ENCODE peak calls at places on chromosomes 12 and 14, in seven cellular contexts. One of them, this sample, is unnamed.

GRCh38 chr12:91818236-91819131 is 327.2 kb downstream of the BTG1 start:
- DNase-seq in CD8-positive, alpha-beta T cell: no peak
- DNase-seq in hepatocyte: peak
- DNase-seq in GM23338: no peak
- DNase-seq in Peyer's patch: no peak
- DNase-seq in A549: no peak
- DNase-seq in fibroblast of pulmonary artery: no peak
- DNase-seq in this sample: no peak

GRCh38 chr12:48422060-48422459 is 50.3 kb upstream of the ANP32D start:
- DNase-seq in Peyer's patch: no peak
- DNase-seq in A549: no peak
- DNase-seq in fibroblast of pulmonary artery: peak
- DNase-seq in CD8-positive, alpha-beta T cell: no peak
- DNase-seq in GM23338: no peak
- DNase-seq in hepatocyte: no peak
- DNase-seq in this sample: no peak

GRCh38 chr12:14356147-14356546 is 9.3 kb upstream of the ATF7IP start:
- DNase-seq in GM23338: no peak
- DNase-seq in CD8-positive, alpha-beta T cell: no peak
- DNase-seq in hepatocyte: peak
- DNase-seq in fibroblast of pulmonary artery: no peak
- DNase-seq in A549: no peak
- DNase-seq in Peyer's patch: no peak
- DNase-seq in this sample: no peak

GRCh38 chr12:105477873-105478272 is 147.4 kb downstream of the C12orf75 start:
- DNase-seq in Peyer's patch: no peak
- DNase-seq in fibroblast of pulmonary artery: no peak
- DNase-seq in A549: no peak
- DNase-seq in GM23338: no peak
- DNase-seq in CD8-positive, alpha-beta T cell: no peak
- DNase-seq in hepatocyte: no peak
- DNase-seq in this sample: no peak

GRCh38 chr14:90419200-90419599 is 22.4 kb downstream of the CALM1 start:
- DNase-seq in hepatocyte: peak
- DNase-seq in fibroblast of pulmonary artery: peak
- DNase-seq in CD8-positive, alpha-beta T cell: no peak
- DNase-seq in A549: peak
- DNase-seq in GM23338: no peak
- DNase-seq in Peyer's patch: no peak
- DNase-seq in this sample: no peak

GRCh38 chr12:78321696-78322095 is 491.0 kb downstream of the NAV3 start:
- DNase-seq in A549: no peak
- DNase-seq in Peyer's patch: no peak
- DNase-seq in GM23338: no peak
- DNase-seq in hepatocyte: no peak
- DNase-seq in fibroblast of pulmonary artery: no peak
- DNase-seq in CD8-positive, alpha-beta T cell: no peak
- DNase-seq in this sample: no peak

GRCh38 chr14:91154851-91155625 is 41.2 kb downstream of the DGLUCY start:
- DNase-seq in A549: no peak
- DNase-seq in CD8-positive, alpha-beta T cell: peak
- DNase-seq in GM23338: no peak
- DNase-seq in hepatocyte: peak
- DNase-seq in fibroblast of pulmonary artery: peak
- DNase-seq in Peyer's patch: peak
- DNase-seq in this sample: peak

GRCh38 chr12:50734409-50735263 is 29.3 kb upstream of the ATF1 start:
- DNase-seq in GM23338: peak
- DNase-seq in hepatocyte: peak
- DNase-seq in CD8-positive, alpha-beta T cell: no peak
- DNase-seq in fibroblast of pulmonary artery: peak
- DNase-seq in Peyer's patch: no peak
- DNase-seq in A549: peak
- DNase-seq in this sample: peak

GRCh38 chr12:54658306-54659264 is 10.4 kb upstream of the DCD start:
- DNase-seq in GM23338: peak
- DNase-seq in Peyer's patch: no peak
- DNase-seq in A549: peak
- DNase-seq in hepatocyte: peak
- DNase-seq in CD8-positive, alpha-beta T cell: peak
- DNase-seq in fibroblast of pulmonary artery: peak
- DNase-seq in this sample: peak

GRCh38 chr12:39643052-39643451 is 23.4 kb upstream of the ABCD2 start:
- DNase-seq in A549: no peak
- DNase-seq in GM23338: no peak
- DNase-seq in fibroblast of pulmonary artery: no peak
- DNase-seq in hepatocyte: no peak
- DNase-seq in CD8-positive, alpha-beta T cell: no peak
- DNase-seq in Peyer's patch: no peak
- DNase-seq in this sample: no peak

GRCh38 chr12:18643673-18644072 is 94.1 kb downstream of the PLCZ1 start:
- DNase-seq in fibroblast of pulmonary artery: peak
- DNase-seq in Peyer's patch: no peak
- DNase-seq in hepatocyte: peak
- DNase-seq in GM23338: no peak
- DNase-seq in A549: no peak
- DNase-seq in CD8-positive, alpha-beta T cell: no peak
- DNase-seq in this sample: no peak

GRCh38 chr12:47744005-47744651 is 14.6 kb downstream of the RAPGEF3 start:
- DNase-seq in GM23338: peak
- DNase-seq in A549: peak
- DNase-seq in hepatocyte: peak
- DNase-seq in CD8-positive, alpha-beta T cell: peak
- DNase-seq in Peyer's patch: peak
- DNase-seq in fibroblast of pulmonary artery: no peak
- DNase-seq in this sample: no peak

GRCh38 chr14:77181603-77182437 is at the start of gene TMEM63C:
- DNase-seq in GM23338: peak
- DNase-seq in fibroblast of pulmonary artery: no peak
- DNase-seq in CD8-positive, alpha-beta T cell: peak
- DNase-seq in hepatocyte: peak
- DNase-seq in Peyer's patch: peak
- DNase-seq in A549: peak
- DNase-seq in this sample: peak

GRCh38 chr12:56020437-56021189 is at the start of gene IKZF4:
- DNase-seq in GM23338: peak
- DNase-seq in Peyer's patch: no peak
- DNase-seq in hepatocyte: peak
- DNase-seq in fibroblast of pulmonary artery: peak
- DNase-seq in A549: no peak
- DNase-seq in CD8-positive, alpha-beta T cell: no peak
- DNase-seq in this sample: peak

GRCh38 chr12:51368640-51369517 is 22.3 kb downstream of the GALNT6 start:
- DNase-seq in A549: no peak
- DNase-seq in hepatocyte: no peak
- DNase-seq in GM23338: peak
- DNase-seq in Peyer's patch: peak
- DNase-seq in CD8-positive, alpha-beta T cell: peak
- DNase-seq in fibroblast of pulmonary artery: peak
- DNase-seq in this sample: no peak

GRCh38 chr12:99053599-99054362 is 408.7 kb downstream of the APAF1 start:
- DNase-seq in Peyer's patch: no peak
- DNase-seq in A549: no peak
- DNase-seq in hepatocyte: no peak
- DNase-seq in GM23338: no peak
- DNase-seq in CD8-positive, alpha-beta T cell: no peak
- DNase-seq in fibroblast of pulmonary artery: no peak
- DNase-seq in this sample: no peak

GRCh38 chr14:31760277-31760676 is 199.1 kb downstream of the NUBPL start:
- DNase-seq in A549: no peak
- DNase-seq in CD8-positive, alpha-beta T cell: no peak
- DNase-seq in GM23338: no peak
- DNase-seq in fibroblast of pulmonary artery: no peak
- DNase-seq in Peyer's patch: no peak
- DNase-seq in hepatocyte: no peak
- DNase-seq in this sample: no peak

GRCh38 chr12:51482808-51483532 is 58.3 kb downstream of the SLC4A8 start:
- DNase-seq in CD8-positive, alpha-beta T cell: peak
- DNase-seq in A549: no peak
- DNase-seq in hepatocyte: no peak
- DNase-seq in GM23338: no peak
- DNase-seq in fibroblast of pulmonary artery: no peak
- DNase-seq in Peyer's patch: no peak
- DNase-seq in this sample: no peak

GRCh38 chr14:89014570-89014847 is 190.1 kb downstream of the TTC8 start:
- DNase-seq in A549: no peak
- DNase-seq in CD8-positive, alpha-beta T cell: no peak
- DNase-seq in fibroblast of pulmonary artery: no peak
- DNase-seq in GM23338: no peak
- DNase-seq in Peyer's patch: no peak
- DNase-seq in hepatocyte: no peak
- DNase-seq in this sample: no peak

GRCh38 chr14:89013098-89013504 is 188.7 kb downstream of the TTC8 start:
- DNase-seq in A549: peak
- DNase-seq in Peyer's patch: no peak
- DNase-seq in fibroblast of pulmonary artery: peak
- DNase-seq in hepatocyte: peak
- DNase-seq in CD8-positive, alpha-beta T cell: no peak
- DNase-seq in GM23338: peak
- DNase-seq in this sample: no peak

GRCh38 chr14:89013698-89014569 is 189.5 kb downstream of the TTC8 start:
- DNase-seq in hepatocyte: no peak
- DNase-seq in GM23338: no peak
- DNase-seq in Peyer's patch: no peak
- DNase-seq in A549: no peak
- DNase-seq in fibroblast of pulmonary artery: no peak
- DNase-seq in CD8-positive, alpha-beta T cell: no peak
- DNase-seq in this sample: no peak

GRCh38 chr14:89017417-89017816 is 193.0 kb downstream of the TTC8 start:
- DNase-seq in CD8-positive, alpha-beta T cell: no peak
- DNase-seq in hepatocyte: no peak
- DNase-seq in Peyer's patch: no peak
- DNase-seq in A549: no peak
- DNase-seq in GM23338: no peak
- DNase-seq in fibroblast of pulmonary artery: no peak
- DNase-seq in this sample: no peak

DNA sequence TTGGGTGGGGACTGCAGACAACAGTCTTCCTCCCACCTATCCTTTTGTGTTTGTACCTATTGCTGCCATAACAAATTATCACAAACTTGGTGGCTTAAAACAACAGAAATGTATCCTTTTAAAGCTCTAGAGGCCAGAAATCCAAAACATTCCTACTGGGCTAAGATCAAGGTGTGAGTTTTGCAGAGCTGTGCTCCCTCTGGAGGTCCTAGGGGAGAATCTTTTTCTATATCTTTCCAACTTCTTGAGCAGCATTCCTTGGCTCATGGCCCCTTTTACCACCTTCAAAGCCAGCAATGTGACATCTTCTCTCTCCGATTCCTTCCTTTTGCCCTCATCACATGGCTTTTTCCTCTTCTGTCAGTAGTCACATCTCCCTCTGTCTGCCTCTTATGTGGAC is 190.6 kb downstream of the TTC8 start:
- DNase-seq in A549: no peak
- DNase-seq in GM23338: peak
- DNase-seq in CD8-positive, alpha-beta T cell: no peak
- DNase-seq in fibroblast of pulmonary artery: peak
- DNase-seq in Peyer's patch: no peak
- DNase-seq in hepatocyte: no peak
- DNase-seq in this sample: no peak
- TF ChIP-seq CTCF in A549: no peak
- TF ChIP-seq CTCF in GM23338: no peak
- TF ChIP-seq CTCF in CD8-positive, alpha-beta T cell: no peak
- TF ChIP-seq CTCF in fibroblast of pulmonary artery: peak
- TF ChIP-seq CTCF in Peyer's patch: no peak
- TF ChIP-seq CTCF in hepatocyte: no peak
- TF ChIP-seq CTCF in this sample: no peak

GRCh38 chr14:20409226-20409625 is 4.1 kb downstream of the TEP1 start:
- DNase-seq in GM23338: no peak
- DNase-seq in Peyer's patch: no peak
- DNase-seq in hepatocyte: no peak
- DNase-seq in CD8-positive, alpha-beta T cell: no peak
- DNase-seq in A549: no peak
- DNase-seq in fibroblast of pulmonary artery: no peak
- DNase-seq in this sample: no peak

GRCh38 chr14:20400965-20401593 is 12.2 kb downstream of the TEP1 start:
- DNase-seq in hepatocyte: peak
- DNase-seq in GM23338: no peak
- DNase-seq in fibroblast of pulmonary artery: no peak
- DNase-seq in A549: peak
- DNase-seq in Peyer's patch: no peak
- DNase-seq in CD8-positive, alpha-beta T cell: no peak
- DNase-seq in this sample: no peak

GRCh38 chr14:20400589-20400964 is 12.7 kb downstream of the TEP1 start:
- DNase-seq in hepatocyte: no peak
- DNase-seq in GM23338: no peak
- DNase-seq in Peyer's patch: no peak
- DNase-seq in A549: no peak
- DNase-seq in fibroblast of pulmonary artery: no peak
- DNase-seq in CD8-positive, alpha-beta T cell: no peak
- DNase-seq in this sample: no peak

GRCh38 chr14:20403521-20403920 is 9.8 kb downstream of the TEP1 start:
- DNase-seq in CD8-positive, alpha-beta T cell: no peak
- DNase-seq in fibroblast of pulmonary artery: no peak
- DNase-seq in GM23338: no peak
- DNase-seq in Peyer's patch: no peak
- DNase-seq in A549: no peak
- DNase-seq in hepatocyte: no peak
- DNase-seq in this sample: no peak
- TF ChIP-seq CTCF in CD8-positive, alpha-beta T cell: no peak
- TF ChIP-seq CTCF in fibroblast of pulmonary artery: no peak
- TF ChIP-seq CTCF in GM23338: no peak
- TF ChIP-seq CTCF in Peyer's patch: no peak
- TF ChIP-seq CTCF in A549: no peak
- TF ChIP-seq CTCF in hepatocyte: no peak
- TF ChIP-seq CTCF in this sample: no peak

GRCh38 chr12:63353559-63353958 is 202.6 kb upstream of the AVPR1A start:
- DNase-seq in Peyer's patch: no peak
- DNase-seq in hepatocyte: no peak
- DNase-seq in CD8-positive, alpha-beta T cell: no peak
- DNase-seq in fibroblast of pulmonary artery: peak
- DNase-seq in GM23338: no peak
- DNase-seq in A549: no peak
- DNase-seq in this sample: no peak
- TF ChIP-seq CTCF in Peyer's patch: no peak
- TF ChIP-seq CTCF in hepatocyte: no peak
- TF ChIP-seq CTCF in CD8-positive, alpha-beta T cell: no peak
- TF ChIP-seq CTCF in fibroblast of pulmonary artery: peak
- TF ChIP-seq CTCF in GM23338: peak
- TF ChIP-seq CTCF in A549: no peak
- TF ChIP-seq CTCF in this sample: no peak

GRCh38 chr12:29460082-29460481 is 37.4 kb downstream of the OVCH1 start:
- DNase-seq in hepatocyte: no peak
- DNase-seq in Peyer's patch: no peak
- DNase-seq in fibroblast of pulmonary artery: no peak
- DNase-seq in GM23338: no peak
- DNase-seq in CD8-positive, alpha-beta T cell: no peak
- DNase-seq in A549: no peak
- DNase-seq in this sample: no peak

GRCh38 chr12:29451886-29452285 is 45.6 kb downstream of the OVCH1 start:
- DNase-seq in fibroblast of pulmonary artery: no peak
- DNase-seq in GM23338: no peak
- DNase-seq in hepatocyte: no peak
- DNase-seq in Peyer's patch: no peak
- DNase-seq in CD8-positive, alpha-beta T cell: no peak
- DNase-seq in A549: no peak
- DNase-seq in this sample: no peak

DNA sequence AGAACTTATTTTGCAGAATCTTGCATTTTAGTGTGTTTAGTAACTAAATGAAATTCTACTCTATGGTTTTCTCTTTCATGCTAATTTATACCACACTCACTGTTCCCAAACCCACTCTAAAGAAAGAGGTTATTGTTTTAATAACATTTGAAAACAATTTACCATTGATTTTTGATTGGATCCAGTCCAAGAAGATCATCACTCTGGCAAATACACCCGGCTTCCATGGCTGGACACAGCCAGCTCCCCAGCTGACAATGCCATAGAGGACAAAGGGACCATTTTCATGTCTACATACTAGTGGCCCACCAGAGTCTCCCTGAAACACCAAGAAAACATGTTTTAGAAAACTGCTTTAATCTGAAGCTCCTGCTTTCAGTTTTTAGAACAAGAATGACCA is 42.4 kb downstream of the OVCH1 start:
- DNase-seq in A549: no peak
- DNase-seq in hepatocyte: no peak
- DNase-seq in CD8-positive, alpha-beta T cell: no peak
- DNase-seq in GM23338: no peak
- DNase-seq in fibroblast of pulmonary artery: no peak
- DNase-seq in Peyer's patch: no peak
- DNase-seq in this sample: no peak
- TF ChIP-seq CTCF in A549: no peak
- TF ChIP-seq CTCF in hepatocyte: no peak
- TF ChIP-seq CTCF in CD8-positive, alpha-beta T cell: no peak
- TF ChIP-seq CTCF in GM23338: no peak
- TF ChIP-seq CTCF in fibroblast of pulmonary artery: no peak
- TF ChIP-seq CTCF in Peyer's patch: no peak
- TF ChIP-seq CTCF in this sample: no peak

This sample was measured in nephron progenitor cell.